ENCODE peak calls at places on chromosomes 5 and 9, in four cellular contexts. J is Panc1, K is K562, Q is HepG2. Y is an unnamed sample.

GRCh38 chr9:72129271-72130156 is 19.7 kb upstream of the GDA start:
- DNase-seq in K (no peak), Q (peak), J (no peak), Y (no peak)

GRCh38 chr5:172454355-172455086 is at the start of gene SH3PXD2B:
- DNase-seq in J (no peak), Q (peak), K (peak), Y (no peak)

GRCh38 chr9:20804476-20805253 is 120.6 kb downstream of the FOCAD start:
- DNase-seq in K (no peak), J (no peak), Q (no peak), Y (no peak)

GRCh38 chr9:4572184-4572826 is 82.0 kb downstream of the SLC1A1 start:
- DNase-seq in Q (no peak), K (no peak), J (no peak), Y (no peak)

GRCh38 chr5:181186902-181187499 is 18.0 kb downstream of the TRIM7 start:
- DNase-seq in Q (no peak), J (no peak), K (no peak), Y (no peak)

GRCh38 chr5:141430332-141431113 is at the start of gene PCDHGA12:
- DNase-seq in K (peak), J (no peak), Q (peak), Y (no peak)

GRCh38 chr9:77943053-77943452 is 88.6 kb downstream of the GNAQ start:
- DNase-seq in J (no peak), K (no peak), Q (no peak), Y (no peak)

GRCh38 chr9:86557063-86557766 is 203.0 kb upstream of the TUT7 start:
- DNase-seq in Q (no peak), K (no peak), J (no peak), Y (no peak)

GRCh38 chr5:89351232-89351631 is 468.2 kb upstream of the MEF2C start:
- DNase-seq in K (no peak), Q (no peak), J (no peak), Y (no peak)

GRCh38 chr5:79843450-79844388 is 147.3 kb downstream of the MTX3 start:
- DNase-seq in K (no peak), J (no peak), Q (no peak), Y (no peak)

GRCh38 chr5:151096001-151096373 is 15.2 kb upstream of the TNIP1 start:
- DNase-seq in Q (no peak), K (no peak), J (no peak), Y (no peak)

GRCh38 chr5:151094861-151095260 is 14.0 kb upstream of the TNIP1 start:
- DNase-seq in K (no peak), Q (no peak), J (no peak), Y (no peak)

GRCh38 chr5:151097081-151097480 is 16.2 kb upstream of the TNIP1 start:
- DNase-seq in J (no peak), K (no peak), Q (no peak), Y (no peak)

GRCh38 chr5:151094054-151094858 is 13.4 kb upstream of the TNIP1 start:
- DNase-seq in J (no peak), Q (no peak), K (no peak), Y (no peak)

DNA sequence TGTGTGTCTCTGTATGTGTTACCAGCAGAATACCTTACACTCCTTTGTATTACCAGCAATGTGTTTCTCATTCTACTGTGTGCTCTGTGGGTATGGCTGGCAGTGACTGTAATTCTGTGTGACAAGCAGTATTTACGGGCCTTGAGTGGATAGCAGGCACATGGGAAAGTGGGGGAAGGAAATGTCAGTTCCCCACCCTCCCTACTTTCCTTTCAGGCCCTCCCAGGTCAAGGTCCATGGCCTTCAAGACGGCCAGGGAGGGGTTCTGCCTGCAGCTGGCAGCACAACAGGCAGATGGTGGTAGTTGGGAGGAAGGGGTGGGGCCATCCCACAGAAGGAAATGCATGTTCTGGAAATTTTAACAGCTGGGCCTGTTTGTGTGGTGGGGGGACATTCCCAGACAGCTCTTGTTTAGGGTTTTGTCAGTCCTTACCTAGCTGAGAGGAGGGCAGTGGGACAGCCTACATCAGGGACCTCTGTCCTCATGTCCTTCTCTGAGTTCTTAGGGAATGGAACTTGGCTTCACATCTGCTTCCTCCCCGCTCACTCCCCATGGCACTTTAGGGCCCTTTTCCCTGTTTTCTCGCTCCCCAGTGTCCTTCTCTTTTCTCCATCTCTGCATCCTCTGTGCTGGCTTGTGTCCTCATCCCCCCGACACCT is 14.6 kb upstream of the TNIP1 start:
- DNase-seq in J (no peak), K (no peak), Q (no peak), Y (no peak)
- TF ChIP-seq TCF7L2 in J (no peak), K (no peak), Q (no peak), Y (no peak)

GRCh38 chr5:125891326-125891725 is 531.9 kb upstream of the GRAMD2B start:
- DNase-seq in J (no peak), K (no peak), Q (no peak), Y (no peak)
- TF ChIP-seq TCF7L2 in J (no peak), K (no peak), Q (no peak), Y (no peak)

GRCh38 chr5:42089705-42090104 is 164.6 kb downstream of the FBXO4 start:
- DNase-seq in J (no peak), K (no peak), Q (no peak), Y (no peak)
- TF ChIP-seq TCF7L2 in J (no peak), K (no peak), Q (no peak), Y (no peak)

GRCh38 chr5:103041071-103041676 is 78.8 kb downstream of the GIN1 start:
- DNase-seq in J (peak), Q (peak), K (no peak), Y (peak)
- TF ChIP-seq TCF7L2 in J (no peak), Q (no peak), K (no peak), Y (no peak)

DNA sequence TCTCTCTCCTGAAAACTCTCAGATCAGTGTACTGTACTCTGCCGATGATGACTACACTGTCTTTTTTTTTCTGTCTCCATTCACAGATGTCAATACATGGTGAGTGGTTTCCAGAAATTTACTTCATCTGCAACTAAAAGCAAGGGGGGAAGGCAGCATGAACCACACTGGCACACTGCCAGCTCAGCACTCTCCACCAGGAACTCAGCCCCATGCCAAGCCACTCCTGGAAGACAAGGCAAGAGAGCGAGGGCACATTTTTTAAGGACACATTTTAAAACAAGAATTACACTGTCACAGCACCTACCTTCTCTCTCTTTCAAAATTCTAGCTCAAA is 75.3 kb downstream of the HMHB1 start:
- DNase-seq in K (no peak), Q (no peak), J (no peak), Y (no peak)
- TF ChIP-seq TCF7L2 in K (no peak), Q (no peak), J (no peak), Y (no peak)

GRCh38 chr9:135344523-135344901 is 135.1 kb upstream of the PPP1R26 start:
- DNase-seq in J (no peak), Q (no peak), K (no peak), Y (no peak)

GRCh38 chr9:135344915-135345500 is 134.6 kb upstream of the PPP1R26 start:
- DNase-seq in Q (no peak), K (no peak), J (no peak), Y (no peak)

GRCh38 chr9:135342206-135343130 is 137.1 kb upstream of the PPP1R26 start:
- DNase-seq in Q (no peak), J (no peak), K (no peak), Y (no peak)

GRCh38 chr9:135343136-135343535 is 136.4 kb upstream of the PPP1R26 start:
- DNase-seq in J (no peak), Q (no peak), K (no peak), Y (no peak)

GRCh38 chr9:135343733-135344522 is 135.7 kb upstream of the PPP1R26 start:
- DNase-seq in K (peak), J (peak), Q (peak), Y (peak)
- TF ChIP-seq TCF7L2 in K (no peak), J (no peak), Q (no peak), Y (no peak)

DNA sequence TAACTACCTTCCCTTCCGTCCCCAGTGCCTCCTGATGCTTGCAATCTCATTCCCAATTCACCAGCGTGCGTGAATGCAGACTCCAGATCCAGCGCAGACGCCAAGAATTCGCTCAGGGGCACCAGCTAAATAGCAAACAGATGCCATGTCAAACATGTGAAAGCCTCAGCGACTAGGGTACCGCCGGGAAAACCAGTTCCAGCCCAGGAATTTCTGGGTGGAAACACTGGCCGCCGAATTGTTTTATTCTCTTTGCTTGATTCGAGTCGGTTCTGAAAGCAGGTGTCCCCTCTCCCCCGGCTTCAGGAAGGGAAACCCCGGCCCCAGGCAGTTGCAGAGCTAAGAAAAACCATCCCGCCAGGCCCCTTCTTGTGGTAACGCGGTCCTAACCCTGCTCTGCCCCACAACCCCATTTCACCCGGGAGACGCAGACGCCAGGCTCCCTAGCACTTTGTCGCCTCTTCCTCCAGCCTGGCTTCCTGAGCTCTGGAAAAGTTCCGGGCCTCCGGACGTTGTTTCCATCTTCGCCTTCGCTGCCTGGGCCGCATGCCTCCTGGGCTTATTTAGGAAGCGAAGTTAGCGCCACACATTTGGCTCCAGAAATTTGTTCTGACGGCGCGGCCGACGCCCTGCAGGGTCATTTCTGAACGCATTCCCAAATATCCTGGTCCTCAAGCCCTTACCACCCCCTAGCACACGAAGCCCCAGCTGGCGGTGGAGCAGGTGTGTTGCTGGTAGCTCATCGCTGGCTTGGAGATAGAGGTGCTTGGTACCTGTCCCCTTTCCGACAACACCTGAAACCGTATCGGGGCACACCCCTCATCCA is 649 bp upstream of the LVRN start:
- DNase-seq in K (no peak), Q (no peak), J (no peak), Y (no peak)
- TF ChIP-seq TCF7L2 in K (no peak), Q (no peak), J (no peak), Y (no peak)

GRCh38 chr9:84125046-84125445 is 144.4 kb downstream of the RMI1 start:
- DNase-seq in K (no peak), J (no peak), Q (no peak), Y (no peak)
- TF ChIP-seq TCF7L2 in K (no peak), J (no peak), Q (no peak), Y (no peak)